ENCODE peak calls at places on chromosomes 6 and 20, in eight cellular contexts. One of them, this sample, is unnamed.

GRCh38 chr20:11691766-11692165 is 225.9 kb upstream of the BTBD3 start:
- DNase-seq in keratinocyte: no peak
- DNase-seq in IMR-90: no peak
- DNase-seq in colonic mucosa: no peak
- DNase-seq in HepG2: no peak
- DNase-seq in Karpas-422: no peak
- DNase-seq in PC-3: no peak
- DNase-seq in NT2/D1: no peak
- DNase-seq in this sample: no peak

GRCh38 chr20:23266530-23267398 is 83.8 kb upstream of the NXT1 start:
- DNase-seq in keratinocyte: no peak
- DNase-seq in PC-3: no peak
- DNase-seq in Karpas-422: no peak
- DNase-seq in NT2/D1: no peak
- DNase-seq in colonic mucosa: no peak
- DNase-seq in IMR-90: no peak
- DNase-seq in HepG2: no peak
- DNase-seq in this sample: peak

GRCh38 chr6:143536866-143537691 is 25.6 kb upstream of the FUCA2 start:
- DNase-seq in IMR-90: peak
- DNase-seq in HepG2: peak
- DNase-seq in NT2/D1: peak
- DNase-seq in Karpas-422: no peak
- DNase-seq in PC-3: peak
- DNase-seq in keratinocyte: no peak
- DNase-seq in colonic mucosa: peak
- DNase-seq in this sample: peak

GRCh38 chr20:59603727-59604608 is at the start of gene PHACTR3:
- DNase-seq in keratinocyte: no peak
- DNase-seq in NT2/D1: no peak
- DNase-seq in IMR-90: no peak
- DNase-seq in HepG2: no peak
- DNase-seq in Karpas-422: no peak
- DNase-seq in PC-3: no peak
- DNase-seq in colonic mucosa: no peak
- DNase-seq in this sample: peak

GRCh38 chr6:16326971-16327776 is 88.8 kb downstream of the GMPR start:
- DNase-seq in colonic mucosa: no peak
- DNase-seq in Karpas-422: no peak
- DNase-seq in PC-3: no peak
- DNase-seq in HepG2: no peak
- DNase-seq in IMR-90: no peak
- DNase-seq in NT2/D1: no peak
- DNase-seq in keratinocyte: no peak
- DNase-seq in this sample: no peak

GRCh38 chr6:123213921-123214320 is 217.9 kb downstream of the CLVS2 start:
- DNase-seq in NT2/D1: no peak
- DNase-seq in IMR-90: no peak
- DNase-seq in keratinocyte: no peak
- DNase-seq in colonic mucosa: no peak
- DNase-seq in Karpas-422: no peak
- DNase-seq in PC-3: no peak
- DNase-seq in HepG2: no peak
- DNase-seq in this sample: no peak

GRCh38 chr6:134422426-134423231 is 104.7 kb upstream of the SGK1 start:
- DNase-seq in colonic mucosa: no peak
- DNase-seq in NT2/D1: no peak
- DNase-seq in PC-3: peak
- DNase-seq in HepG2: peak
- DNase-seq in Karpas-422: no peak
- DNase-seq in keratinocyte: peak
- DNase-seq in IMR-90: peak
- DNase-seq in this sample: peak

GRCh38 chr20:12012241-12013222 is 94.8 kb downstream of the BTBD3 start:
- DNase-seq in Karpas-422: peak
- DNase-seq in NT2/D1: peak
- DNase-seq in PC-3: peak
- DNase-seq in HepG2: peak
- DNase-seq in colonic mucosa: peak
- DNase-seq in IMR-90: peak
- DNase-seq in keratinocyte: no peak
- DNase-seq in this sample: peak

GRCh38 chr6:69820438-69820837 is 23.6 kb upstream of the LMBRD1 start:
- DNase-seq in keratinocyte: no peak
- DNase-seq in colonic mucosa: no peak
- DNase-seq in PC-3: no peak
- DNase-seq in Karpas-422: no peak
- DNase-seq in IMR-90: no peak
- DNase-seq in HepG2: no peak
- DNase-seq in NT2/D1: no peak
- DNase-seq in this sample: no peak

GRCh38 chr6:53347921-53348435 is 772 bp downstream of the ELOVL5 start:
- DNase-seq in HepG2: peak
- DNase-seq in colonic mucosa: peak
- DNase-seq in NT2/D1: no peak
- DNase-seq in keratinocyte: no peak
- DNase-seq in Karpas-422: peak
- DNase-seq in PC-3: peak
- DNase-seq in IMR-90: peak
- DNase-seq in this sample: peak

GRCh38 chr6:130503146-130503545 is 137.3 kb downstream of the TMEM200A start:
- DNase-seq in HepG2: no peak
- DNase-seq in NT2/D1: no peak
- DNase-seq in keratinocyte: no peak
- DNase-seq in IMR-90: peak
- DNase-seq in PC-3: no peak
- DNase-seq in colonic mucosa: no peak
- DNase-seq in Karpas-422: no peak
- DNase-seq in this sample: peak

GRCh38 chr6:136956590-136957573 is 34.8 kb downstream of the SLC35D3 start:
- DNase-seq in HepG2: no peak
- DNase-seq in Karpas-422: no peak
- DNase-seq in PC-3: no peak
- DNase-seq in IMR-90: no peak
- DNase-seq in keratinocyte: no peak
- DNase-seq in NT2/D1: no peak
- DNase-seq in colonic mucosa: no peak
- DNase-seq in this sample: peak

GRCh38 chr6:39084506-39084905 is 30.5 kb downstream of the SAYSD1 start:
- DNase-seq in keratinocyte: no peak
- DNase-seq in PC-3: no peak
- DNase-seq in Karpas-422: no peak
- DNase-seq in HepG2: no peak
- DNase-seq in colonic mucosa: no peak
- DNase-seq in IMR-90: no peak
- DNase-seq in NT2/D1: no peak
- DNase-seq in this sample: no peak

GRCh38 chr20:11231742-11232141 is 557.9 kb upstream of the JAG1 start:
- DNase-seq in keratinocyte: no peak
- DNase-seq in HepG2: no peak
- DNase-seq in Karpas-422: no peak
- DNase-seq in NT2/D1: no peak
- DNase-seq in colonic mucosa: no peak
- DNase-seq in PC-3: no peak
- DNase-seq in IMR-90: no peak
- DNase-seq in this sample: no peak

GRCh38 chr20:60786686-60787217 is 465.3 kb upstream of the CDH4 start:
- DNase-seq in keratinocyte: no peak
- DNase-seq in HepG2: no peak
- DNase-seq in NT2/D1: no peak
- DNase-seq in Karpas-422: no peak
- DNase-seq in colonic mucosa: no peak
- DNase-seq in IMR-90: no peak
- DNase-seq in PC-3: no peak
- DNase-seq in this sample: no peak

GRCh38 chr6:95917034-95917433 is 98.7 kb upstream of the FUT9 start:
- DNase-seq in colonic mucosa: no peak
- DNase-seq in IMR-90: no peak
- DNase-seq in HepG2: peak
- DNase-seq in keratinocyte: no peak
- DNase-seq in Karpas-422: no peak
- DNase-seq in NT2/D1: no peak
- DNase-seq in PC-3: no peak
- DNase-seq in this sample: peak

GRCh38 chr20:3010985-3011723 is 32.3 kb upstream of the GNRH2 start:
- DNase-seq in PC-3: peak
- DNase-seq in IMR-90: peak
- DNase-seq in NT2/D1: no peak
- DNase-seq in colonic mucosa: no peak
- DNase-seq in Karpas-422: no peak
- DNase-seq in HepG2: no peak
- DNase-seq in keratinocyte: no peak
- DNase-seq in this sample: no peak

GRCh38 chr20:34980543-34981213 is 25.0 kb downstream of the MYH7B start:
- DNase-seq in NT2/D1: no peak
- DNase-seq in HepG2: no peak
- DNase-seq in PC-3: no peak
- DNase-seq in IMR-90: peak
- DNase-seq in keratinocyte: no peak
- DNase-seq in colonic mucosa: peak
- DNase-seq in Karpas-422: no peak
- DNase-seq in this sample: peak

GRCh38 chr20:11429889-11430580 is 487.7 kb upstream of the BTBD3 start:
- DNase-seq in NT2/D1: no peak
- DNase-seq in colonic mucosa: no peak
- DNase-seq in Karpas-422: no peak
- DNase-seq in PC-3: no peak
- DNase-seq in IMR-90: no peak
- DNase-seq in keratinocyte: no peak
- DNase-seq in HepG2: no peak
- DNase-seq in this sample: no peak

GRCh38 chr6:98980814-98981213 is 33.1 kb upstream of the FBXL4 start:
- DNase-seq in PC-3: no peak
- DNase-seq in Karpas-422: peak
- DNase-seq in IMR-90: no peak
- DNase-seq in colonic mucosa: no peak
- DNase-seq in HepG2: no peak
- DNase-seq in keratinocyte: no peak
- DNase-seq in NT2/D1: no peak
- DNase-seq in this sample: peak

DNA sequence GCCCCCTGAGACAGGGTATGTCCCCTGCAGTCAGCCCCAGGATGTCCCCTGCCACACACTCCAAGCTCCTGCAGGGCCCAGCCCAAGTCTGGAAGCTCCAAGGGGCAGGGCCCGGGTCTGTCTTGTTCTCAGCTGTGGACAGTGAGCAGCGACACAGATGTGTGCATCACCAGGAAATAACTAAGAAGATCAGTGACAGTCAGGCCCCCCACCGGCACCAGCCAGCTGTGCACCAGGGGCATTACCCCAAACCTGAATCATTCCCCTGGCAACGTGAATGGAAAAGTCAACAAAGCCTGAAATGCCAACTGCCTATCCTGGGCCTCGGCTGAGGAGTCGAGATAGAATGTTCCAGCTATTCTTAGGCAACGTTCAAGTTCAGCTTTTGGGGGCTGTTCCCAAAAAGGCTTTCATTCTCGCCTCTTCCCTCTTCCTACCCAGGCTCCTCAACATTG is 105.0 kb downstream of the PREX1 start:
- DNase-seq in colonic mucosa: no peak
- DNase-seq in IMR-90: no peak
- DNase-seq in keratinocyte: no peak
- DNase-seq in PC-3: peak
- DNase-seq in NT2/D1: no peak
- DNase-seq in Karpas-422: no peak
- DNase-seq in HepG2: peak
- DNase-seq in this sample: peak
- H3K9ac ChIP-seq in colonic mucosa: peak
- H3K9ac ChIP-seq in IMR-90: no peak
- H3K9ac ChIP-seq in keratinocyte: no peak
- H3K9ac ChIP-seq in PC-3: no peak
- H3K9ac ChIP-seq in NT2/D1: no peak
- H3K9ac ChIP-seq in Karpas-422: no peak
- H3K9ac ChIP-seq in HepG2: no peak
- H3K9ac ChIP-seq in this sample: no peak

DNA sequence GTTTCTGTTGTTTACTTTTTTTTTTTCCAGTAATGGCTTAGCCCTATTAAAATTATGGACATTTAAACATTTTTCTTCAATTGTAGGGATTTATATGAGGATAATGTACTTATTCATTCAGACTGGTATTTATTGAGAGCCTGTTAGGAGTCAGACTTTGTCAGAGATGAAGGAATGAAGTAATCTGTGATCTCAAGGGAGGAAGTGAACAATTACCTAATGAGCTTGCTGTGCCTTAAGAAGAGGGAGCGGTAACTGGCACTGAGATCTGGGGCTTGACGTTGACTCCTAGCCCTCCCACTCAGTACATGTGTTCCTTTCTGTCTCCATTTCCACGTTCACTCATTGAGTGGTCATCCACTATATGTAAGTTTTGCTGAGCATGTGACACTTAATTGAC is 12.6 kb downstream of the AFDN start:
- DNase-seq in Karpas-422: no peak
- DNase-seq in colonic mucosa: no peak
- DNase-seq in keratinocyte: no peak
- DNase-seq in NT2/D1: no peak
- DNase-seq in HepG2: no peak
- DNase-seq in IMR-90: no peak
- DNase-seq in PC-3: no peak
- DNase-seq in this sample: no peak
- H3K9ac ChIP-seq in Karpas-422: no peak
- H3K9ac ChIP-seq in colonic mucosa: no peak
- H3K9ac ChIP-seq in keratinocyte: no peak
- H3K9ac ChIP-seq in NT2/D1: no peak
- H3K9ac ChIP-seq in HepG2: no peak
- H3K9ac ChIP-seq in IMR-90: no peak
- H3K9ac ChIP-seq in PC-3: no peak
- H3K9ac ChIP-seq in this sample: no peak

DNA sequence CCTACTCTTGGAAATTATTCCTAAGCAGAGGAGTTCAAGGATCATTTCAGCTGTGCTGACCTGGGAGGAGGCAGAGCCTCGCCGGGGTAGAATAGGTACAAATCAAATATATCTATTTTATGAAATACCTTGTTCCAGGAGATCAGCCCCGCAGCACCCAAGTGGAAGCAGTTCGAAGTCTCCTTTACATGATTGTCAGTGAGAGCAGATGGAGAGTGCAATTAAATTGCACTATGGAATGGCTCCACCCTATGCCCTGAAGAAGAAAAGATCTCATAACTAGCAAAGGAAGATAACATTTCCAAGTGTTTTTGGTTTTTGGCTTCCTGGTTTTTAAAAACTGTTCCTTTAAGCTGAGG is 31.4 kb downstream of the DUSP22 start:
- DNase-seq in PC-3: no peak
- DNase-seq in Karpas-422: no peak
- DNase-seq in NT2/D1: no peak
- DNase-seq in IMR-90: no peak
- DNase-seq in colonic mucosa: no peak
- DNase-seq in HepG2: no peak
- DNase-seq in keratinocyte: no peak
- DNase-seq in this sample: no peak
- H3K9ac ChIP-seq in PC-3: no peak
- H3K9ac ChIP-seq in Karpas-422: no peak
- H3K9ac ChIP-seq in NT2/D1: no peak
- H3K9ac ChIP-seq in IMR-90: no peak
- H3K9ac ChIP-seq in colonic mucosa: no peak
- H3K9ac ChIP-seq in HepG2: no peak
- H3K9ac ChIP-seq in keratinocyte: no peak
- H3K9ac ChIP-seq in this sample: no peak

DNA sequence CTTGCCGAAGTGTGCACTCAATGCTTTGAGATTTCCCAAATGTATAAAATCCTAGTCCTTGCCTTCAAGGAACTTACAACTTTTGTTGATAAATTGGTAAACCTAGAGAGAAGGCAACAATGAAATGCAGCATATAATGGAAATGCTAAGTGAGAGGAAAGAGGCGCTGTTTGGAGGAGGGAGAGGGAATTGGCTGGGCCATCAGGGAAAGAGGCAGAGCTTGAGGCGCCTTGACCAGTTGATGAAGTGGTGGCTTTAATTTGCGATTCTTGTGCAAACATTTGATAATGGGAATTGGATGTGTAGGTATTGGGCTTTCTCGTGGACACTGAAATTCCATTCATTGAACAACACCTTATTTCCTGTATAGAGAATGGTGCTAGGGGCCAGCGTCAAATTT is 1.9 kb upstream of the CDYL start:
- DNase-seq in IMR-90: no peak
- DNase-seq in colonic mucosa: no peak
- DNase-seq in NT2/D1: no peak
- DNase-seq in keratinocyte: no peak
- DNase-seq in HepG2: no peak
- DNase-seq in Karpas-422: no peak
- DNase-seq in PC-3: no peak
- DNase-seq in this sample: peak
- H3K9ac ChIP-seq in IMR-90: no peak
- H3K9ac ChIP-seq in colonic mucosa: peak
- H3K9ac ChIP-seq in NT2/D1: peak
- H3K9ac ChIP-seq in keratinocyte: no peak
- H3K9ac ChIP-seq in HepG2: no peak
- H3K9ac ChIP-seq in Karpas-422: no peak
- H3K9ac ChIP-seq in PC-3: no peak
- H3K9ac ChIP-seq in this sample: peak